ENCODE peak calls at places on chromosomes 3 and 15, in five cellular contexts. L, W, X, B and A are unnamed samples.

GRCh38 chr15:74793135-74794028 is 11.5 kb downstream of the CSK start:
- DNase-seq in X (no peak), W (no peak), L (no peak), B (peak), A (no peak)

GRCh38 chr15:100596792-100597191 is 5.2 kb downstream of the LINS1 start:
- DNase-seq in B (no peak), X (no peak), W (no peak), L (no peak), A (peak)

GRCh38 chr3:111595239-111595638 is at the start of gene ZBED2:
- DNase-seq in W (no peak), X (no peak), L (no peak), B (no peak), A (no peak)

GRCh38 chr3:195072916-195073564 is 197.9 kb downstream of the XXYLT1 start:
- DNase-seq in B (no peak), L (no peak), W (no peak), X (no peak), A (no peak)

GRCh38 chr15:74768771-74769342 is 13.0 kb upstream of the CSK start:
- DNase-seq in L (peak), B (peak), X (peak), W (peak), A (no peak)

GRCh38 chr3:109559389-109559788 is 222.0 kb upstream of the DPPA4 start:
- DNase-seq in X (no peak), W (peak), B (peak), L (no peak), A (no peak)

GRCh38 chr3:169744332-169745054 is 20.4 kb downstream of the TERC start:
- DNase-seq in X (no peak), W (peak), B (peak), L (no peak), A (peak)

GRCh38 chr15:55992769-55993110 is 672 bp downstream of the NEDD4 start:
- DNase-seq in B (peak), L (no peak), W (no peak), X (no peak), A (no peak)

GRCh38 chr15:25244731-25245585 is 193.9 kb downstream of the UBE3A start:
- DNase-seq in B (no peak), X (no peak), W (no peak), L (no peak), A (no peak)

GRCh38 chr15:48891229-48891765 is 13.4 kb downstream of the EID1 start:
- DNase-seq in X (no peak), L (no peak), W (no peak), B (peak), A (no peak)

GRCh38 chr15:72271895-72272212 is 500 bp downstream of the PARP6 start:
- DNase-seq in L (no peak), W (no peak), B (peak), X (no peak), A (peak)

GRCh38 chr3:173913397-173913796 is 515.9 kb downstream of the NLGN1 start:
- DNase-seq in W (no peak), L (no peak), B (peak), X (no peak), A (peak)

GRCh38 chr15:40029979-40030893 is 8.7 kb downstream of the SRP14 start:
- DNase-seq in B (peak), X (peak), L (no peak), W (peak), A (no peak)

GRCh38 chr3:29176501-29176900 is 104.4 kb upstream of the RBMS3 start:
- DNase-seq in B (no peak), L (no peak), X (no peak), W (no peak), A (no peak)

GRCh38 chr15:90362936-90363212 is 10.8 kb downstream of the ZNF774 start:
- DNase-seq in X (no peak), B (peak), W (peak), L (no peak), A (peak)

GRCh38 chr15:50865515-50866370 is 42.7 kb upstream of the AP4E1 start:
- DNase-seq in X (no peak), B (no peak), W (no peak), L (no peak), A (no peak)